ENCODE peak calls at places on chromosomes 16 and 17, in seven cellular contexts. L is HepG2, D is GM12878, P is HCT116, W is SK-N-SH, I is H1, N is K562. Z is an unnamed sample.

GRCh38 chr16:47392114-47392513 is 68.7 kb downstream of the ITFG1 start:
- DNase-seq in L (peak), D (peak), P (peak), W (no peak), I (no peak), N (peak), Z (no peak)

GRCh38 chr17:27807567-27808470 is 7.5 kb upstream of the NOS2 start:
- DNase-seq in L (no peak), D (peak), P (no peak), W (no peak), I (no peak), N (peak), Z (no peak)

GRCh38 chr17:46915596-46915995 is 7.4 kb upstream of the GOSR2 start:
- DNase-seq in L (no peak), D (no peak), P (no peak), W (no peak), I (no peak), N (no peak), Z (no peak)

GRCh38 chr17:73595068-73595865 is 49.0 kb downstream of the SDK2 start:
- DNase-seq in L (no peak), D (no peak), P (no peak), W (peak), I (no peak), N (no peak), Z (no peak)

GRCh38 chr17:21418446-21419298 is 42.5 kb downstream of the KCNJ12 start:
- DNase-seq in L (no peak), D (no peak), P (no peak), W (no peak), I (no peak), N (no peak), Z (no peak)

GRCh38 chr17:56809820-56810179 is 23.9 kb downstream of the C17orf67 start:
- DNase-seq in L (no peak), D (no peak), P (no peak), W (no peak), I (no peak), N (no peak), Z (no peak)

GRCh38 chr17:50114849-50115357 is 15.1 kb downstream of the SAMD14 start:
- DNase-seq in L (peak), D (no peak), P (peak), W (peak), I (no peak), N (peak), Z (no peak)

GRCh38 chr17:75909812-75910274 is 5.2 kb upstream of the MRPL38 start:
- DNase-seq in L (no peak), D (no peak), P (no peak), W (peak), I (no peak), N (no peak), Z (no peak)

GRCh38 chr17:15232517-15232915 is 32.6 kb downstream of the PMP22 start:
- DNase-seq in L (no peak), D (no peak), P (no peak), W (no peak), I (no peak), N (peak), Z (no peak)

GRCh38 chr17:63441654-63442053 is 4.5 kb downstream of the CYB561 start:
- DNase-seq in L (no peak), D (no peak), P (no peak), W (no peak), I (no peak), N (no peak), Z (no peak)

GRCh38 chr17:63439682-63440081 is 6.4 kb downstream of the CYB561 start:
- DNase-seq in L (no peak), D (no peak), P (no peak), W (no peak), I (no peak), N (no peak), Z (no peak)

GRCh38 chr17:63440770-63441335 is 5.3 kb downstream of the CYB561 start:
- DNase-seq in L (no peak), D (no peak), P (no peak), W (peak), I (no peak), N (no peak), Z (no peak)

GRCh38 chr17:63442074-63442473 is 4.0 kb downstream of the CYB561 start:
- DNase-seq in L (no peak), D (no peak), P (no peak), W (peak), I (no peak), N (peak), Z (no peak)

GRCh38 chr17:63440127-63440769 is 5.9 kb downstream of the CYB561 start:
- DNase-seq in L (no peak), D (no peak), P (no peak), W (peak), I (no peak), N (no peak), Z (no peak)
- TF ChIP-seq YY1 in L (no peak), D (no peak), P (no peak), W (no peak), I (no peak), N (no peak), Z (no peak)

GRCh38 chr16:4954714-4955113 is 3.4 kb upstream of the SEC14L5 start:
- DNase-seq in L (no peak), D (no peak), P (no peak), W (no peak), I (no peak), N (no peak), Z (no peak)
- TF ChIP-seq YY1 in L (no peak), D (no peak), P (no peak), W (no peak), I (no peak), N (no peak), Z (no peak)

GRCh38 chr17:31869031-31869430 is 10.0 kb upstream of the COPRS start:
- DNase-seq in L (no peak), D (no peak), P (no peak), W (no peak), I (no peak), N (no peak), Z (no peak)
- TF ChIP-seq YY1 in L (no peak), D (no peak), P (no peak), W (no peak), I (no peak), N (no peak), Z (no peak)

DNA sequence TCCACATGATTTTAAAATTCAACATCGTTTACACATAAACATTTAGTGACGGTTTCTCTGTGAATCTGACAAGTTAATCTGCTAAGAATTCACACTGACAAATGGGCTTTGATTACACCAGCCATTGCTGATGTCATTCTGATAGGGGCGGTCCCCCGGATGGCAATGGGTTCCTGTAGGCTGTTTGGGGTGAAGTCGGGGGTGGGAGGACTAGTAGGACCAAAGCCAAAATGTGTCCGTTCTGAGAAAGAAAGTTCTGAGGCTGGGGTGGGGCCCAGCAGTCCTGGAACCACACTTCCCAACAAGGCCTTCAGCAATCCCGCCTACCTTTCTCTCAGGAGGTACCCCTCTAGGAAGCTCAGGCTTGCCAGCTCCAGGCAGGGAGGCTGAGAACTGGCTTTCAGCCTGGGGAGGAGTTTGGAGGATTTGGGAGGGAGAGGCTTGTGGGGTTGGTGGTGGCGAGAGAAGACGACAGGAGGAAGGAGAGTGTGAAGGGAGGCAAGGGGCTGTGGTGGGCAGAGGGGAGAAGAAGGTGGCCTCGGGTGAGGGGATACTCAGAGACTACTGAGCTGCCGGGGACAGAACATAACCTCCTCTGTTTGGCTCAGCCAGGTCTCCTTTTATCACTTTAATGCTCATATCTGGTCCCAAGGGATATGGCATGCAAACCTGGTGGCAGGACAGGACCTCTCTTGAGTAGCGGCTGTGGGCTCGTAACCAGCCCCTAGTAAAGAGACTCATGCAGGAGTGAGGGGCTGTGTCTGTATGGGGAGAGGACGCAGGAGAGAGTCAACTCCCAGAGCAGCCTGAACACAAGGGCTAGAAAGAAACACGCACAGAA is 8.6 kb downstream of the HIC1 start:
- DNase-seq in L (no peak), D (no peak), P (no peak), W (no peak), I (no peak), N (no peak), Z (no peak)
- TF ChIP-seq YY1 in L (no peak), D (no peak), P (no peak), W (no peak), I (no peak), N (no peak), Z (no peak)

GRCh38 chr17:6558932-6559752 is 2.8 kb upstream of the PITPNM3 start:
- DNase-seq in L (no peak), D (no peak), P (no peak), W (no peak), I (no peak), N (no peak), Z (no peak)
- TF ChIP-seq YY1 in L (no peak), D (no peak), P (no peak), W (no peak), I (no peak), N (no peak), Z (no peak)

DNA sequence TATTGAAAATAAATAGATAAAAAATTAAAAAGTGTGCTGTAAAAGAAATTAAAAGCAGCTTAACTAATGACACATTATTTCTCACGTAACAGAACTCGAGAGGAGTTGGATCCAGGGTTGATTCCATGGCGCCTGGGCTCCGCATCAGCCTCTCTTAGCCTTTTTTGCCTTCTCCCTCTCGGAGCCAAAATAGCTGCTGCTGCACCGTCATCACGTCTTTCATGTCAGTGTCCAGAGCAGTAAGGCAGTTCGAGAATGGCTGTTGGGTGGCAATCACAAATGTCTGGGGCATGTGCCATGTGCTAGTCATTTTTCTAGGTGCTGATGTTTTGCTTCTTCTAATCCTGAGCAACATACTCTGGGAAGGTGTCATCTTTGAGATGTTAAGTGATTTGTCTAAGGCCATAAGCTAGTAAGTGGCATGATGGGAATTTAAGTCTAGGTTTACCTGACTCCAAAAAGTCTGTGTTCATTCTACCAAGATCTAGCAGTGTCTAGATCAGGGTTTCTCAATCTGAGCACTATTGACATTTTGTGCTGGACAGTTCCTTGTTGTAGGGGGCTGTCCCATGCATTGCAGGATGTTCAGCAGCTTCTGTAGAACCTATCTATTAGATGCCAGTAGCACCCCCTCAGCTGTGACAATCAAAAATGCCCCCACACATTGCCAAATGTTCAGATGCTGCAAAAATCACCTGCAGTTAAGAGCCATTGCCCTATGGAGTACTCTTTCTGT is 280.4 kb downstream of the HAPSTR1 start:
- DNase-seq in L (no peak), D (no peak), P (no peak), W (no peak), I (no peak), N (no peak), Z (no peak)
- TF ChIP-seq YY1 in L (no peak), D (no peak), P (no peak), W (no peak), I (no peak), N (no peak), Z (no peak)